ENCODE peak calls at places on chromosomes 6 and 20, in nine cellular contexts. A is HepG2, N is stomach, M is tibial nerve, C is ovary, F is upper lobe of left lung, U is A549, G is H1, Z is transverse colon. R is an unnamed sample.

GRCh38 chr20:23148721-23149570 is 62.8 kb upstream of the CD93 start:
- DNase-seq in F (peak; percentile 17), A (no peak), G (peak; percentile 16), C (no peak), U (no peak), M (no peak), N (peak; percentile 16), Z (peak; percentile 2), R (no peak)

GRCh38 chr6:89750338-89750737 is 69.3 kb downstream of the MDN1 start:
- DNase-seq in C (no peak), A (no peak), G (no peak), F (no peak), U (no peak), N (no peak), M (no peak), Z (no peak), R (no peak)

GRCh38 chr6:163127587-163127986 is 286.9 kb upstream of the QKI start:
- DNase-seq in U (no peak), Z (no peak), A (no peak), G (no peak), C (no peak), F (no peak), M (no peak), N (no peak), R (no peak)

GRCh38 chr6:126633362-126633761 is 293.4 kb downstream of the CENPW start:
- DNase-seq in Z (no peak), C (no peak), M (no peak), U (no peak), N (no peak), F (no peak), A (no peak), G (no peak), R (no peak)

GRCh38 chr20:9119776-9120175 is 50.9 kb downstream of the PLCB4 start:
- DNase-seq in N (peak; percentile 41), F (peak; percentile 36), C (no peak), A (no peak), G (no peak), Z (no peak), M (no peak), U (no peak), R (no peak)

GRCh38 chr20:51169813-51170212 is 146.9 kb upstream of the KCNG1 start:
- DNase-seq in U (no peak), Z (no peak), N (no peak), A (no peak), F (no peak), C (no peak), G (peak; percentile 35), M (no peak), R (no peak)

GRCh38 chr6:134577998-134578397 is 260.1 kb upstream of the SGK1 start:
- DNase-seq in N (no peak), C (no peak), A (no peak), Z (no peak), M (no peak), G (no peak), U (no peak), F (no peak), R (no peak)

GRCh38 chr6:13677878-13678254 is 33.8 kb downstream of the RANBP9 start:
- DNase-seq in F (no peak), G (no peak), N (no peak), U (no peak), M (no peak), Z (no peak), A (peak; percentile 90), C (no peak), R (no peak)

GRCh38 chr20:63622096-63622495 is 4.8 kb downstream of the GMEB2 start:
- DNase-seq in Z (no peak), F (no peak), C (no peak), U (no peak), A (no peak), N (no peak), G (no peak), M (no peak), R (no peak)

GRCh38 chr6:22421187-22421586 is 124.4 kb upstream of the PRL start:
- DNase-seq in F (no peak), N (no peak), U (no peak), M (no peak), G (no peak), Z (no peak), C (no peak), A (no peak), R (no peak)

GRCh38 chr6:106939848-106940247 is 34.7 kb downstream of the CD24 start:
- DNase-seq in G (no peak), U (no peak), C (no peak), F (no peak), Z (no peak), N (no peak), A (no peak), M (no peak), R (no peak)

GRCh38 chr6:3396503-3397180 is 60.2 kb downstream of the SLC22A23 start:
- DNase-seq in A (no peak), N (no peak), F (no peak), Z (no peak), M (no peak), C (no peak), U (no peak), G (no peak), R (no peak)

GRCh38 chr6:56314683-56315523 is 67.5 kb upstream of the COL21A1 start:
- DNase-seq in F (no peak), Z (no peak), N (no peak), U (peak; percentile 3), M (no peak), C (no peak), G (peak; percentile 68), A (peak; percentile 47), R (no peak)

GRCh38 chr6:129264480-129265045 is 381.6 kb downstream of the LAMA2 start:
- DNase-seq in A (no peak), M (no peak), G (no peak), F (no peak), U (no peak), C (no peak), Z (no peak), N (no peak), R (no peak)

GRCh38 chr6:44342489-44342888 is at the start of gene SPATS1:
- DNase-seq in Z (no peak), A (no peak), M (peak; percentile 19), G (peak; percentile 83), U (no peak), N (peak; percentile 46), F (no peak), C (peak; percentile 54), R (no peak)

GRCh38 chr6:107971181-107971580 is 13.2 kb upstream of the SEC63 start:
- DNase-seq in Z (no peak), C (no peak), N (no peak), M (no peak), F (no peak), U (no peak), A (no peak), G (no peak), R (no peak)

GRCh38 chr20:47319517-47320252 is 36.8 kb downstream of the ZMYND8 start:
- DNase-seq in Z (peak; percentile 73), A (no peak), U (no peak), G (peak; percentile 73), F (peak; percentile 90), C (peak; percentile 54), M (no peak), N (peak; percentile 93), R (no peak)

GRCh38 chr20:23120936-23121765 is 35.0 kb upstream of the CD93 start:
- DNase-seq in C (no peak), F (no peak), N (no peak), A (no peak), Z (no peak), G (no peak), M (no peak), U (no peak), R (no peak)

GRCh38 chr6:21808551-21809181 is 215.1 kb downstream of the SOX4 start:
- DNase-seq in G (no peak), U (no peak), F (peak; percentile 22), M (no peak), C (peak; percentile 76), Z (peak; percentile 49), A (no peak), N (no peak), R (no peak)

GRCh38 chr20:39823239-39823638 is 861.1 kb downstream of the DHX35 start:
- DNase-seq in A (no peak), G (no peak), N (no peak), Z (no peak), M (no peak), U (no peak), C (no peak), F (no peak), R (no peak)

GRCh38 chr6:7166410-7167293 is 58.9 kb downstream of the RREB1 start:
- DNase-seq in A (no peak), C (no peak), F (peak; percentile 62), U (no peak), N (no peak), Z (peak; percentile 54), G (no peak), M (no peak), R (no peak)

DNA sequence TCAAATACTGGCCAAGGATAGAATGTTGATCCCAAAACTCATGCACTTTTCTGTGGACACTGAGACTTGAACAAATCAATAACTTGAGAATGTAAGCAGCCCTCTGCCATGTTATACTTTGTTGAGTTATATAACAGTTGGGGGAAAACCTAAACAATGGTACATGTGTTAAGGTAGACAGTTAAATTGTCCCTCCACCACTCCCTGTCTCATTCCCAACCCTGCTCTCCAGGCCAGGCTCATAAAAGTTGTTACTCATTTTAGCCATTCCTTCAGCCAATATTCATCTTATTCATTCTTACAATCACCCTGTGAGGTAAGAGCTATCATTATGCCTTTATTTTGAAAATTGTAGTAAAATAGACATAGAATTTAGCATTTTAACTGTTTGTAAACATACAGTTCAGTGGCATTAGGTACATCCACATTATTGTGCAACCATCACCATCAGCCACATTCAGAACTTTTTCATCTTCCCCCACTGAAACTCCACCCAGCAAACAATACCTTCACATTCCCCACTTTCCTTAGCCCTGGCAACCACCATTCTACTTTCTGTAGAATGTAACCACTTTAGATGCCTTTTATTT is 38.2 kb upstream of the IER3 start:
- DNase-seq in N (no peak), Z (no peak), C (no peak), G (no peak), M (no peak), F (no peak), U (peak; percentile 33), A (peak; percentile 90), R (no peak)
- H3K4me1 ChIP-seq in N (peaks cover 45% of the 10 kb centered on the region), Z (peaks cover 43% of the 10 kb centered on the region), C (peaks cover 20% of the 10 kb centered on the region), G (no peaks in the 10 kb centered on the region), M (peaks cover 35% of the 10 kb centered on the region), F (peaks cover 43% of the 10 kb centered on the region), U (peaks cover 83% of the 10 kb centered on the region), A (peaks cover 86% of the 10 kb centered on the region), R (peaks cover 47% of the 10 kb centered on the region)

GRCh38 chr20:55522296-55522815 is 483.0 kb downstream of the CBLN4 start:
- DNase-seq in M (no peak), A (no peak), F (no peak), C (no peak), U (no peak), N (no peak), G (no peak), Z (no peak), R (no peak)
- TF ChIP-seq EP300 in M (no peak), A (no peak), F (no peak), C (no peak), U (no peak), N (no peak), G (no peak), Z (no peak), R (no peak)

GRCh38 chr20:31564284-31564683 is 40.8 kb upstream of the ID1 start:
- DNase-seq in G (no peak), A (no peak), Z (no peak), F (no peak), U (no peak), N (no peak), M (no peak), C (no peak), R (no peak)
- TF ChIP-seq POLR2A in G (no peak), A (no peak), Z (no peak), F (no peak), U (no peak), N (no peak), M (no peak), C (no peak), R (no peak)

GRCh38 chr6:143694560-143694959 is 16.8 kb downstream of the PHACTR2 start:
- DNase-seq in C (no peak), M (no peak), N (no peak), G (no peak), U (no peak), F (no peak), Z (no peak), A (no peak), R (no peak)
- H3K4me1 ChIP-seq in C (peaks cover 9% of the 10 kb centered on the region), M (peaks cover 24% of the 10 kb centered on the region), N (peaks cover 66% of the 10 kb centered on the region), G (peaks cover 15% of the 10 kb centered on the region), U (peaks cover 19% of the 10 kb centered on the region), F (peaks cover 63% of the 10 kb centered on the region), Z (peaks cover 16% of the 10 kb centered on the region), A (peaks cover 95% of the 10 kb centered on the region), R (peaks cover 77% of the 10 kb centered on the region)

R was measured in esophagus muscularis mucosa.